ENCODE peak calls at places on chromosomes 2 and 18, in eight cellular contexts. One of them, this sample, is unnamed.

GRCh38 chr2:47119001-47119400 is 36.1 kb downstream of the STPG4 start:
- DNase-seq in stimulated activated CD8-positive, alpha-beta memory T cell treated with anti-CD3 and anti-CD28 coated beads, Interleukin-7, amount 100 ng/mL, for 4 hours: no peak
- DNase-seq in activated CD8-positive, alpha-beta memory T cell treated with anti-CD3 and anti-CD28 coated beads, Interleukin-2, amount 50 U/mL, for 48 hours: no peak
- DNase-seq in SJCRH30: no peak
- DNase-seq in iPS DF 19.7: no peak
- DNase-seq in hypothalamus: no peak
- DNase-seq in amygdala: no peak
- DNase-seq in substantia nigra: no peak
- DNase-seq in this sample: no peak

GRCh38 chr2:39408351-39409136 is 28.5 kb downstream of the MAP4K3 start:
- DNase-seq in SJCRH30: no peak
- DNase-seq in stimulated activated CD8-positive, alpha-beta memory T cell treated with anti-CD3 and anti-CD28 coated beads, Interleukin-7, amount 100 ng/mL, for 4 hours: no peak
- DNase-seq in activated CD8-positive, alpha-beta memory T cell treated with anti-CD3 and anti-CD28 coated beads, Interleukin-2, amount 50 U/mL, for 48 hours: no peak
- DNase-seq in hypothalamus: no peak
- DNase-seq in substantia nigra: no peak
- DNase-seq in iPS DF 19.7: no peak
- DNase-seq in amygdala: no peak
- DNase-seq in this sample: no peak

GRCh38 chr2:149562304-149562703 is 25.3 kb downstream of the MMADHC start:
- DNase-seq in SJCRH30: no peak
- DNase-seq in activated CD8-positive, alpha-beta memory T cell treated with anti-CD3 and anti-CD28 coated beads, Interleukin-2, amount 50 U/mL, for 48 hours: no peak
- DNase-seq in stimulated activated CD8-positive, alpha-beta memory T cell treated with anti-CD3 and anti-CD28 coated beads, Interleukin-7, amount 100 ng/mL, for 4 hours: no peak
- DNase-seq in hypothalamus: no peak
- DNase-seq in amygdala: no peak
- DNase-seq in iPS DF 19.7: no peak
- DNase-seq in substantia nigra: no peak
- DNase-seq in this sample: no peak

GRCh38 chr2:136116813-136117390 is 1.0 kb downstream of the CXCR4 start:
- DNase-seq in iPS DF 19.7: no peak
- DNase-seq in hypothalamus: no peak
- DNase-seq in amygdala: no peak
- DNase-seq in activated CD8-positive, alpha-beta memory T cell treated with anti-CD3 and anti-CD28 coated beads, Interleukin-2, amount 50 U/mL, for 48 hours: peak; percentile 81
- DNase-seq in SJCRH30: peak; percentile 47
- DNase-seq in substantia nigra: no peak
- DNase-seq in stimulated activated CD8-positive, alpha-beta memory T cell treated with anti-CD3 and anti-CD28 coated beads, Interleukin-7, amount 100 ng/mL, for 4 hours: no peak
- DNase-seq in this sample: no peak

GRCh38 chr2:216287251-216287650 is 85.0 kb downstream of the MARCHF4 start:
- DNase-seq in hypothalamus: no peak
- DNase-seq in SJCRH30: no peak
- DNase-seq in amygdala: no peak
- DNase-seq in activated CD8-positive, alpha-beta memory T cell treated with anti-CD3 and anti-CD28 coated beads, Interleukin-2, amount 50 U/mL, for 48 hours: no peak
- DNase-seq in substantia nigra: no peak
- DNase-seq in iPS DF 19.7: no peak
- DNase-seq in stimulated activated CD8-positive, alpha-beta memory T cell treated with anti-CD3 and anti-CD28 coated beads, Interleukin-7, amount 100 ng/mL, for 4 hours: no peak
- DNase-seq in this sample: no peak

GRCh38 chr2:234491897-234492296 is 5.0 kb downstream of the ARL4C start:
- DNase-seq in iPS DF 19.7: no peak
- DNase-seq in stimulated activated CD8-positive, alpha-beta memory T cell treated with anti-CD3 and anti-CD28 coated beads, Interleukin-7, amount 100 ng/mL, for 4 hours: no peak
- DNase-seq in hypothalamus: no peak
- DNase-seq in amygdala: no peak
- DNase-seq in SJCRH30: no peak
- DNase-seq in substantia nigra: no peak
- DNase-seq in activated CD8-positive, alpha-beta memory T cell treated with anti-CD3 and anti-CD28 coated beads, Interleukin-2, amount 50 U/mL, for 48 hours: no peak
- DNase-seq in this sample: no peak

GRCh38 chr18:3688682-3689081 is 238.7 kb downstream of the TGIF1 start:
- DNase-seq in SJCRH30: peak; percentile 71
- DNase-seq in amygdala: no peak
- DNase-seq in hypothalamus: no peak
- DNase-seq in stimulated activated CD8-positive, alpha-beta memory T cell treated with anti-CD3 and anti-CD28 coated beads, Interleukin-7, amount 100 ng/mL, for 4 hours: no peak
- DNase-seq in activated CD8-positive, alpha-beta memory T cell treated with anti-CD3 and anti-CD28 coated beads, Interleukin-2, amount 50 U/mL, for 48 hours: no peak
- DNase-seq in substantia nigra: no peak
- DNase-seq in iPS DF 19.7: no peak
- DNase-seq in this sample: no peak

GRCh38 chr2:175815537-175815936 is 186.5 kb downstream of the LNPK start:
- DNase-seq in amygdala: no peak
- DNase-seq in SJCRH30: no peak
- DNase-seq in activated CD8-positive, alpha-beta memory T cell treated with anti-CD3 and anti-CD28 coated beads, Interleukin-2, amount 50 U/mL, for 48 hours: no peak
- DNase-seq in stimulated activated CD8-positive, alpha-beta memory T cell treated with anti-CD3 and anti-CD28 coated beads, Interleukin-7, amount 100 ng/mL, for 4 hours: no peak
- DNase-seq in hypothalamus: no peak
- DNase-seq in iPS DF 19.7: no peak
- DNase-seq in substantia nigra: no peak
- DNase-seq in this sample: no peak

GRCh38 chr18:58013241-58014211 is 30.5 kb upstream of the NEDD4L start:
- DNase-seq in stimulated activated CD8-positive, alpha-beta memory T cell treated with anti-CD3 and anti-CD28 coated beads, Interleukin-7, amount 100 ng/mL, for 4 hours: no peak
- DNase-seq in substantia nigra: no peak
- DNase-seq in iPS DF 19.7: no peak
- DNase-seq in activated CD8-positive, alpha-beta memory T cell treated with anti-CD3 and anti-CD28 coated beads, Interleukin-2, amount 50 U/mL, for 48 hours: no peak
- DNase-seq in amygdala: no peak
- DNase-seq in hypothalamus: no peak
- DNase-seq in SJCRH30: no peak
- DNase-seq in this sample: no peak

GRCh38 chr18:79440728-79441127 is 45.0 kb downstream of the NFATC1 start:
- DNase-seq in hypothalamus: no peak
- DNase-seq in iPS DF 19.7: no peak
- DNase-seq in amygdala: no peak
- DNase-seq in activated CD8-positive, alpha-beta memory T cell treated with anti-CD3 and anti-CD28 coated beads, Interleukin-2, amount 50 U/mL, for 48 hours: no peak
- DNase-seq in SJCRH30: no peak
- DNase-seq in substantia nigra: no peak
- DNase-seq in stimulated activated CD8-positive, alpha-beta memory T cell treated with anti-CD3 and anti-CD28 coated beads, Interleukin-7, amount 100 ng/mL, for 4 hours: no peak
- DNase-seq in this sample: no peak

GRCh38 chr18:29087616-29088246 is 910.8 kb upstream of the CDH2 start:
- DNase-seq in substantia nigra: no peak
- DNase-seq in stimulated activated CD8-positive, alpha-beta memory T cell treated with anti-CD3 and anti-CD28 coated beads, Interleukin-7, amount 100 ng/mL, for 4 hours: peak; percentile 3
- DNase-seq in iPS DF 19.7: no peak
- DNase-seq in amygdala: no peak
- DNase-seq in activated CD8-positive, alpha-beta memory T cell treated with anti-CD3 and anti-CD28 coated beads, Interleukin-2, amount 50 U/mL, for 48 hours: no peak
- DNase-seq in hypothalamus: no peak
- DNase-seq in SJCRH30: no peak
- DNase-seq in this sample: no peak

GRCh38 chr2:217393585-217394032 is 533.7 kb upstream of the TNP1 start:
- DNase-seq in hypothalamus: no peak
- DNase-seq in amygdala: no peak
- DNase-seq in activated CD8-positive, alpha-beta memory T cell treated with anti-CD3 and anti-CD28 coated beads, Interleukin-2, amount 50 U/mL, for 48 hours: no peak
- DNase-seq in stimulated activated CD8-positive, alpha-beta memory T cell treated with anti-CD3 and anti-CD28 coated beads, Interleukin-7, amount 100 ng/mL, for 4 hours: no peak
- DNase-seq in SJCRH30: no peak
- DNase-seq in iPS DF 19.7: no peak
- DNase-seq in substantia nigra: no peak
- DNase-seq in this sample: peak; percentile 71

GRCh38 chr2:176657391-176657790 is 388.1 kb downstream of the MTX2 start:
- DNase-seq in iPS DF 19.7: no peak
- DNase-seq in SJCRH30: no peak
- DNase-seq in hypothalamus: no peak
- DNase-seq in substantia nigra: no peak
- DNase-seq in activated CD8-positive, alpha-beta memory T cell treated with anti-CD3 and anti-CD28 coated beads, Interleukin-2, amount 50 U/mL, for 48 hours: no peak
- DNase-seq in stimulated activated CD8-positive, alpha-beta memory T cell treated with anti-CD3 and anti-CD28 coated beads, Interleukin-7, amount 100 ng/mL, for 4 hours: no peak
- DNase-seq in amygdala: no peak
- DNase-seq in this sample: no peak

GRCh38 chr2:227115761-227116160 is 48.2 kb downstream of the COL4A4 start:
- DNase-seq in stimulated activated CD8-positive, alpha-beta memory T cell treated with anti-CD3 and anti-CD28 coated beads, Interleukin-7, amount 100 ng/mL, for 4 hours: no peak
- DNase-seq in substantia nigra: no peak
- DNase-seq in amygdala: no peak
- DNase-seq in iPS DF 19.7: no peak
- DNase-seq in SJCRH30: no peak
- DNase-seq in hypothalamus: no peak
- DNase-seq in activated CD8-positive, alpha-beta memory T cell treated with anti-CD3 and anti-CD28 coated beads, Interleukin-2, amount 50 U/mL, for 48 hours: no peak
- DNase-seq in this sample: no peak

GRCh38 chr2:215654177-215654850 is 218.4 kb upstream of the FN1 start:
- DNase-seq in iPS DF 19.7: no peak
- DNase-seq in amygdala: no peak
- DNase-seq in stimulated activated CD8-positive, alpha-beta memory T cell treated with anti-CD3 and anti-CD28 coated beads, Interleukin-7, amount 100 ng/mL, for 4 hours: no peak
- DNase-seq in SJCRH30: no peak
- DNase-seq in hypothalamus: no peak
- DNase-seq in substantia nigra: no peak
- DNase-seq in activated CD8-positive, alpha-beta memory T cell treated with anti-CD3 and anti-CD28 coated beads, Interleukin-2, amount 50 U/mL, for 48 hours: no peak
- DNase-seq in this sample: no peak

GRCh38 chr2:167509585-167509984 is 621.3 kb downstream of the XIRP2 start:
- DNase-seq in stimulated activated CD8-positive, alpha-beta memory T cell treated with anti-CD3 and anti-CD28 coated beads, Interleukin-7, amount 100 ng/mL, for 4 hours: no peak
- DNase-seq in hypothalamus: no peak
- DNase-seq in amygdala: no peak
- DNase-seq in SJCRH30: peak; percentile 27
- DNase-seq in substantia nigra: no peak
- DNase-seq in iPS DF 19.7: peak; percentile 35
- DNase-seq in activated CD8-positive, alpha-beta memory T cell treated with anti-CD3 and anti-CD28 coated beads, Interleukin-2, amount 50 U/mL, for 48 hours: no peak
- DNase-seq in this sample: no peak

GRCh38 chr2:236505648-236506047 is 64.0 kb upstream of the ACKR3 start:
- DNase-seq in stimulated activated CD8-positive, alpha-beta memory T cell treated with anti-CD3 and anti-CD28 coated beads, Interleukin-7, amount 100 ng/mL, for 4 hours: no peak
- DNase-seq in activated CD8-positive, alpha-beta memory T cell treated with anti-CD3 and anti-CD28 coated beads, Interleukin-2, amount 50 U/mL, for 48 hours: no peak
- DNase-seq in iPS DF 19.7: no peak
- DNase-seq in hypothalamus: no peak
- DNase-seq in amygdala: no peak
- DNase-seq in SJCRH30: no peak
- DNase-seq in substantia nigra: no peak
- DNase-seq in this sample: no peak

GRCh38 chr2:177998006-177998405 is 74.6 kb downstream of the PDE11A start:
- DNase-seq in amygdala: no peak
- DNase-seq in iPS DF 19.7: no peak
- DNase-seq in SJCRH30: no peak
- DNase-seq in substantia nigra: no peak
- DNase-seq in stimulated activated CD8-positive, alpha-beta memory T cell treated with anti-CD3 and anti-CD28 coated beads, Interleukin-7, amount 100 ng/mL, for 4 hours: no peak
- DNase-seq in activated CD8-positive, alpha-beta memory T cell treated with anti-CD3 and anti-CD28 coated beads, Interleukin-2, amount 50 U/mL, for 48 hours: no peak
- DNase-seq in hypothalamus: no peak
- DNase-seq in this sample: no peak

GRCh38 chr2:210072493-210072892 is 70.1 kb downstream of the RPE start:
- DNase-seq in amygdala: no peak
- DNase-seq in substantia nigra: no peak
- DNase-seq in activated CD8-positive, alpha-beta memory T cell treated with anti-CD3 and anti-CD28 coated beads, Interleukin-2, amount 50 U/mL, for 48 hours: no peak
- DNase-seq in stimulated activated CD8-positive, alpha-beta memory T cell treated with anti-CD3 and anti-CD28 coated beads, Interleukin-7, amount 100 ng/mL, for 4 hours: no peak
- DNase-seq in hypothalamus: no peak
- DNase-seq in iPS DF 19.7: no peak
- DNase-seq in SJCRH30: no peak
- DNase-seq in this sample: no peak

GRCh38 chr18:54086046-54086802 is 138.2 kb downstream of the MBD2 start:
- DNase-seq in SJCRH30: no peak
- DNase-seq in iPS DF 19.7: no peak
- DNase-seq in stimulated activated CD8-positive, alpha-beta memory T cell treated with anti-CD3 and anti-CD28 coated beads, Interleukin-7, amount 100 ng/mL, for 4 hours: no peak
- DNase-seq in amygdala: no peak
- DNase-seq in activated CD8-positive, alpha-beta memory T cell treated with anti-CD3 and anti-CD28 coated beads, Interleukin-2, amount 50 U/mL, for 48 hours: no peak
- DNase-seq in hypothalamus: no peak
- DNase-seq in substantia nigra: no peak
- DNase-seq in this sample: no peak

GRCh38 chr2:81412681-81413080 is 1108.1 kb upstream of the LRRTM1 start:
- DNase-seq in iPS DF 19.7: no peak
- DNase-seq in SJCRH30: no peak
- DNase-seq in activated CD8-positive, alpha-beta memory T cell treated with anti-CD3 and anti-CD28 coated beads, Interleukin-2, amount 50 U/mL, for 48 hours: no peak
- DNase-seq in substantia nigra: no peak
- DNase-seq in stimulated activated CD8-positive, alpha-beta memory T cell treated with anti-CD3 and anti-CD28 coated beads, Interleukin-7, amount 100 ng/mL, for 4 hours: no peak
- DNase-seq in amygdala: no peak
- DNase-seq in hypothalamus: no peak
- DNase-seq in this sample: no peak